ENCODE peak calls at places on chromosome 17, in four cellular contexts. P, C, T and Y are unnamed samples.

GRCh38 chr17:36837616-36838272 is 99.5 kb upstream of the LHX1 start:
- DNase-seq in P (no peak), C (no peak), T (no peak), Y (no peak)

GRCh38 chr17:34584805-34585416 is 5.5 kb downstream of the TMEM132E start:
- DNase-seq in P (peak; percentile 7), C (no peak), T (peak; percentile 7), Y (peak; percentile 21)

GRCh38 chr17:39231091-39231561 is 5.4 kb upstream of the STAC2 start:
- DNase-seq in P (no peak), C (no peak), T (no peak), Y (no peak)

GRCh38 chr17:29100296-29100695 is 57.4 kb downstream of the PIPOX start:
- DNase-seq in P (no peak), C (no peak), T (no peak), Y (no peak)

GRCh38 chr17:79363552-79364275 is 247.1 kb downstream of the RBFOX3 start:
- DNase-seq in P (no peak), C (no peak), T (no peak), Y (no peak)

GRCh38 chr17:61481421-61481820 is 29.2 kb downstream of the TBX4 start:
- DNase-seq in P (no peak), C (no peak), T (no peak), Y (no peak)

GRCh38 chr17:42845918-42846593 is 1.7 kb downstream of the AOC2 start:
- DNase-seq in P (no peak), C (no peak), T (no peak), Y (no peak)

GRCh38 chr17:50533720-50534148 is 1.2 kb downstream of the EPN3 start:
- DNase-seq in P (no peak), C (peak; percentile 91), T (peak; percentile 86), Y (no peak)

GRCh38 chr17:60231234-60231633 is 81.5 kb downstream of the CA4 start:
- DNase-seq in P (peak; percentile 39), C (no peak), T (peak; percentile 20), Y (peak; percentile 33)

GRCh38 chr17:32161506-32162365 is 19.4 kb downstream of the RHOT1 start:
- DNase-seq in P (peak; percentile 88), C (no peak), T (peak; percentile 12), Y (peak; percentile 93)

GRCh38 chr17:76567634-76568432 is 17.8 kb downstream of the ST6GALNAC2 start:
- DNase-seq in P (no peak), C (peak; percentile 52), T (no peak), Y (no peak)

GRCh38 chr17:4572131-4572530 is 11.8 kb upstream of the GGT6 start:
- DNase-seq in P (no peak), C (no peak), T (no peak), Y (no peak)

GRCh38 chr17:13581925-13582324 is 19.8 kb downstream of the HS3ST3A1 start:
- DNase-seq in P (no peak), C (no peak), T (no peak), Y (no peak)

GRCh38 chr17:74283371-74283673 is 9.3 kb downstream of the DNAI2 start:
- DNase-seq in P (no peak), C (no peak), T (no peak), Y (no peak)

GRCh38 chr17:17206149-17206912 is at the start of gene PLD6:
- DNase-seq in P (peak; percentile 34), C (peak; percentile 94), T (peak; percentile 92), Y (peak; percentile 70)

GRCh38 chr17:2034157-2034556 is 4.2 kb downstream of the DPH1 start:
- DNase-seq in P (no peak), C (no peak), T (no peak), Y (no peak)

GRCh38 chr17:83119987-83120864 is 40.8 kb downstream of the METRNL start:
- DNase-seq in P (no peak), C (no peak), T (no peak), Y (no peak)

GRCh38 chr17:68533887-68534700 is 21.9 kb downstream of the PRKAR1A start:
- DNase-seq in P (peak; percentile 61), C (no peak), T (no peak), Y (peak; percentile 64)

GRCh38 chr17:4110152-4110551 is 32.7 kb downstream of the ZZEF1 start:
- DNase-seq in P (peak; percentile 49), C (no peak), T (no peak), Y (peak; percentile 51)

GRCh38 chr17:74877592-74878543 is 5.1 kb upstream of the FDXR start:
- DNase-seq in P (no peak), C (peak; percentile 52), T (peak; percentile 87), Y (peak; percentile 12)

GRCh38 chr17:40448213-40448638 is 5.0 kb downstream of the IGFBP4 start:
- DNase-seq in P (no peak), C (peak; percentile 47), T (peak; percentile 73), Y (no peak)

GRCh38 chr17:75535119-75535537 is 9.6 kb downstream of the LLGL2 start:
- DNase-seq in P (no peak), C (no peak), T (peak; percentile 68), Y (no peak)

GRCh38 chr17:10618202-10618635 is 38.9 kb downstream of the MYH3 start:
- DNase-seq in P (peak; percentile 57), C (peak; percentile 70), T (peak; percentile 66), Y (peak; percentile 64)

GRCh38 chr17:48907713-48908046 is 527 bp upstream of the UBE2Z start:
- DNase-seq in P (peak; percentile 78), C (no peak), T (no peak), Y (peak; percentile 68)

GRCh38 chr17:68301438-68301959 is 10.2 kb downstream of the ARSG start:
- DNase-seq in P (no peak), C (no peak), T (no peak), Y (no peak)

GRCh38 chr17:30939059-30939689 is 17.4 kb downstream of the ADAP2 start:
- DNase-seq in P (no peak), C (no peak), T (no peak), Y (no peak)

GRCh38 chr17:45314761-45315549 is 1.9 kb downstream of the MAP3K14 start:
- DNase-seq in P (no peak), C (no peak), T (no peak), Y (no peak)

GRCh38 chr17:20970329-20970728 is 72.5 kb downstream of the USP22 start:
- DNase-seq in P (no peak), C (no peak), T (no peak), Y (no peak)

GRCh38 chr17:77842148-77842905 is 116.2 kb upstream of the TNRC6C start:
- DNase-seq in P (no peak), C (no peak), T (peak; percentile 41), Y (no peak)

GRCh38 chr17:11589706-11590105 is 8.6 kb upstream of the DNAH9 start:
- DNase-seq in P (no peak), C (peak; percentile 86), T (no peak), Y (no peak)

GRCh38 chr17:34252138-34252889 is 2.8 kb upstream of the CCL2 start:
- DNase-seq in P (peak; percentile 85), C (peak; percentile 89), T (peak; percentile 75), Y (peak; percentile 87)

GRCh38 chr17:68257924-68258323 is 10.1 kb downstream of the AMZ2 start:
- DNase-seq in P (no peak), C (no peak), T (no peak), Y (no peak)

GRCh38 chr17:19647697-19648474 is 665 bp upstream of the ALDH3A2 start:
- DNase-seq in P (peak; percentile 76), C (peak; percentile 62), T (peak; percentile 62), Y (peak; percentile 75)

GRCh38 chr17:34736611-34737010 is 157.2 kb downstream of the TMEM132E start:
- DNase-seq in P (no peak), C (no peak), T (no peak), Y (no peak)

GRCh38 chr17:76529643-76530488 is 7.6 kb downstream of the CYGB start:
- DNase-seq in P (peak; percentile 57), C (peak; percentile 59), T (peak; percentile 72), Y (peak; percentile 98)

GRCh38 chr17:53627511-53627910 is 195.2 kb upstream of the KIF2B start:
- DNase-seq in P (peak; percentile 78), C (no peak), T (no peak), Y (no peak)

GRCh38 chr17:45394913-45395568 is 37.6 kb downstream of the ARHGAP27 start:
- DNase-seq in P (peak; percentile 86), C (peak; percentile 73), T (peak; percentile 74), Y (peak; percentile 86)

GRCh38 chr17:20271016-20271610 is 196.2 kb downstream of the LGALS9B start:
- DNase-seq in P (no peak), C (no peak), T (no peak), Y (no peak)

GRCh38 chr17:66304304-66305174 is 2.1 kb downstream of the PRKCA start:
- DNase-seq in P (peak; percentile 42), C (peak; percentile 18), T (peak; percentile 47), Y (peak; percentile 56)

GRCh38 chr17:66308856-66309255 is 6.4 kb downstream of the PRKCA start:
- DNase-seq in P (no peak), C (no peak), T (no peak), Y (no peak)

GRCh38 chr17:66307257-66307656 is 4.8 kb downstream of the PRKCA start:
- DNase-seq in P (no peak), C (no peak), T (no peak), Y (no peak)

GRCh38 chr17:66309793-66310192 is 7.4 kb downstream of the PRKCA start:
- DNase-seq in P (peak; percentile 45), C (no peak), T (no peak), Y (no peak)

GRCh38 chr17:66306413-66306812 is 4.0 kb downstream of the PRKCA start:
- DNase-seq in P (peak; percentile 47), C (no peak), T (no peak), Y (peak; percentile 63)
- TF ChIP-seq CTCF in P (no peak), C (no peak), T (no peak), Y (no peak)

GRCh38 chr17:8332128-8332527 is 7.5 kb upstream of the ODF4 start:
- DNase-seq in P (no peak), C (no peak), T (no peak), Y (no peak)

GRCh38 chr17:8324913-8325312 is 14.7 kb upstream of the ODF4 start:
- DNase-seq in P (no peak), C (no peak), T (no peak), Y (no peak)

GRCh38 chr17:8324132-8324531 is 14.1 kb downstream of the ARHGEF15 start:
- DNase-seq in P (no peak), C (no peak), T (no peak), Y (no peak)

GRCh38 chr17:8322078-8322477 is 12.0 kb downstream of the ARHGEF15 start:
- DNase-seq in P (no peak), C (no peak), T (no peak), Y (no peak)

GRCh38 chr17:8326591-8327583 is 12.8 kb upstream of the ODF4 start:
- DNase-seq in P (peak; percentile 9), C (peak; percentile 46), T (peak; percentile 20), Y (peak; percentile 36)
- H3K4me3 ChIP-seq in P (peak overlapping the region; percentile 39), C (peak overlapping the region; percentile 48), T (no peak overlapping the region), Y (peak overlapping the region; percentile 62)

DNA sequence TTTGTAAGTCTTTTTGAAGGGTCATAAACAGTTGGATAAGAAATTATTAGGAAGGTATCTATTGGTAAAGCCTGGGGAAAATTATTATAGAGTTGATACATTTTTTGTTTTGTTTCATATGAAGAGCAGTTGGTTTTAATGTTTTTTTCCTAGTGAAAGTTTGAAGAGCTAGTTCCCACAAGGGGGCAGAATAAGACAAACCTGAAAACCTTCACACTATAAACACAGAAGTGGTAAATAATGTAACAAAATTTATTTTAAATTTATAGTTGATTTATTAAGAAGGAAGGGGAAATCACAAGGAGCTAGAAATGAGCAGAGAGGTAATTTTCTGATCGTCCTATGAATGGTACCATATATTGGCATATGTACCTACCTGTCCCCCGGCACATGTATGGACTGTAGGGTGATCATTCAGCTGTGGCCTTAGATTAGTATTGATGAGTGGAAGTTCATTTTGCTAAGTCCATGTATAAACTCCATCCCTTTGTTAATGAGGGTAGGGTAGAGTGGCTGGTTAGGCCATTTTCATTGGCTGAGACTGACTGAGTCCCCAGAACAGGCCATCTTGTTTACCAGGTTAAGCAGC is 116.3 kb downstream of the TANC2 start:
- DNase-seq in P (peak; percentile 59), C (no peak), T (peak; percentile 5), Y (peak; percentile 57)
- TF ChIP-seq CTCF in P (peak; percentile 48), C (peak; percentile 37), T (no peak), Y (peak; percentile 53)

GRCh38 chr17:14737984-14738651 is 437.2 kb downstream of the HS3ST3B1 start:
- DNase-seq in P (peak; percentile 92), C (peak; percentile 62), T (no peak), Y (peak; percentile 95)
- H3K4me3 ChIP-seq in P (no peak overlapping the region), C (no peak overlapping the region), T (no peak overlapping the region), Y (no peak overlapping the region)